ENCODE peak calls at places on chromosome 21, in seven cellular contexts. R is IMR-90, G is neuronal stem cell, Q is H9, C is H1, L is trophoblast cell, T is mesendoderm. B is an unnamed sample.

GRCh38 chr21:34700605-34701004 is 31.8 kb downstream of the CLIC6 start:
- DNase-seq in R (no peak), G (no peak), Q (no peak), C (no peak), L (peak), T (no peak), B (no peak)

GRCh38 chr21:32406405-32406804 is 6.1 kb upstream of the EVA1C start:
- DNase-seq in R (no peak), G (no peak), Q (no peak), C (no peak), L (no peak), T (no peak), B (no peak)

GRCh38 chr21:42405064-42406059 is 1.7 kb downstream of the UBASH3A start:
- DNase-seq in R (no peak), G (no peak), Q (no peak), C (no peak), L (no peak), T (no peak), B (no peak)

GRCh38 chr21:36861924-36862323 is 104.5 kb downstream of the HLCS start:
- DNase-seq in R (peak), G (no peak), Q (no peak), C (no peak), L (peak), T (no peak), B (no peak)

GRCh38 chr21:31132574-31133242 is 94.4 kb upstream of the KRTAP19-8 start:
- DNase-seq in R (peak), G (no peak), Q (no peak), C (no peak), L (no peak), T (no peak), B (peak)

GRCh38 chr21:32061755-32062154 is 188.9 kb downstream of the HUNK start:
- DNase-seq in R (no peak), G (no peak), Q (no peak), C (no peak), L (no peak), T (no peak), B (no peak)

GRCh38 chr21:43688906-43689305 is 29.5 kb downstream of the RRP1B start:
- DNase-seq in R (no peak), G (no peak), Q (no peak), C (no peak), L (no peak), T (no peak), B (no peak)

GRCh38 chr21:35219719-35220118 is 170.6 kb upstream of the RUNX1 start:
- DNase-seq in R (no peak), G (no peak), Q (no peak), C (no peak), L (no peak), T (no peak), B (no peak)

GRCh38 chr21:45543371-45543709 is 1.1 kb upstream of the SLC19A1 start:
- DNase-seq in R (no peak), G (no peak), Q (peak), C (no peak), L (no peak), T (no peak), B (no peak)

DNA sequence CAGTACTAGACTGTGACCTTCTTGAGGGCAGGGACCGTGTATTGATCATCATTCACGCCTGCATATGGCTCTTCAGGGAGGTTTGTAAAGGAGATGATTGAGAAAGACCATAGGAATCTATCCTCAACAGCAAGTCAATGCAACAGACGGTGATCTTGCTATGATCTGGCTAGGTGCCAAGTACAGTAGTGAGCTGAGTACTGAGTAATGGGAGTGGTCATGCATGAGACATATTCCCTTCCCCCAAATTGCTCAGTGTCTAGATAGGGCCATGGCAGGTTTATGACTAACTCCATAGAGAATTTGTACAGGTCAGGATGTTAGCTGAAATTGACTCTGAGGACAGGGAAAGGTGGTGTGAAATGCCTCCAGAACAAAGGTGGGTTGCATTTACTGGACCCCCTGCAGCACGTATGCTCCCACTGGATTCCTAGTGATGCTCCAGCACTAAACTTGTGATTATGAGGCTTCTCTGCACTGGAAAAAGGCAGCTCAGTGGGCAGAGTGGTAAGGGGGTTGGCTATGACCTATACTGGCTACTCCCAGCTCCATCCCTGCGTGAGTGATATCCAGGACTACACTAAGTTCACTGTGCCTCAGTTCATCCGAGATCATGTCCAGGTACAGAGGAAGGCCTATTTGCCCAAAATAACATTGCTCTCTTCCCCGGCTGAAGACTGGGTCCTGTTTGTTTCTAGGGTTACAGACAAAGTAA is 37.2 kb downstream of the KCNJ6 start:
- DNase-seq in R (peak), G (no peak), Q (no peak), C (no peak), L (peak), T (no peak), B (peak)
- H3K18ac ChIP-seq in R (no peak), G (peak), Q (no peak), C (no peak), L (no peak), T (no peak), B (no peak)

GRCh38 chr21:38880578-38880966 is 74.8 kb downstream of the ETS2 start:
- DNase-seq in R (no peak), G (no peak), Q (no peak), C (no peak), L (no peak), T (no peak), B (no peak)

GRCh38 chr21:38878394-38879179 is 72.9 kb downstream of the ETS2 start:
- DNase-seq in R (no peak), G (no peak), Q (no peak), C (no peak), L (no peak), T (no peak), B (no peak)

GRCh38 chr21:38881041-38881570 is 75.4 kb downstream of the ETS2 start:
- DNase-seq in R (no peak), G (no peak), Q (no peak), C (no peak), L (no peak), T (no peak), B (no peak)

GRCh38 chr21:38883142-38883541 is 77.4 kb downstream of the ETS2 start:
- DNase-seq in R (no peak), G (no peak), Q (no peak), C (no peak), L (no peak), T (no peak), B (no peak)

DNA sequence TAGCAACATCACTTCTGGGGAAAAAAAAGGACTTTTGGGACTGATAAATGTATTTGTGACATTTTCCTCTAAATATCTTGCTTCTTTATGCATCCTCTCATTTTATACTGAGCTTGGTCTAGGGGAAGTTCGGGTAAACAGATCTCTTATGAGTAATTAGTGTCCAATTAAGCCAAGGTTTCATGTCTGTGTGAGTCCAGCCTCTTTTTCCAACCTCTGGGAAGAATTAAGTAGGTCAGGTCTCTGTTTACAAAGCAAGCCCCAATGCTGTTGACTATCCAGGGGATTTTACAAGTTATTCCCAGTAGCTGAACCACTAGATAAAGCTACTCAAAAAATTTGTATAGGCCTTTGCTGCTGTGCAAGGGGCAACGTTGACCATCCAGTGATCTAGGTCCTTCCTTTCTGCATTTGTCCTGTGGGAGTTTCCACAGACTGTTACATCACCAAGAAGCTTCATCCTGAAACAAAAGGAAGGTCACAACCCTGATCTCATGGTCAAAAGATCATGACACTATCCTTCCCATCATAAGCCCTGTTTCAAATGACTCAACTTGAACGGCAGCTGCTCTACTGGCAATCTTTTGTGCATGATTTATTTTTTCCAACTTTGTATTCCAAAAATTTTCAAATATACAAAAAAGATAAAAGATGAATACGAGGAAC is 74.3 kb downstream of the ETS2 start:
- DNase-seq in R (no peak), G (no peak), Q (no peak), C (no peak), L (no peak), T (no peak), B (peak)
- H3K18ac ChIP-seq in R (no peak), G (no peak), Q (no peak), C (no peak), L (no peak), T (no peak), B (no peak)

GRCh38 chr21:27631471-27631870 is 664.6 kb upstream of the ADAMTS5 start:
- DNase-seq in R (peak), G (no peak), Q (no peak), C (no peak), L (peak), T (no peak), B (no peak)

GRCh38 chr21:27636671-27637070 is 669.8 kb upstream of the ADAMTS5 start:
- DNase-seq in R (no peak), G (no peak), Q (no peak), C (no peak), L (no peak), T (no peak), B (no peak)

GRCh38 chr21:27633631-27634030 is 666.7 kb upstream of the ADAMTS5 start:
- DNase-seq in R (no peak), G (no peak), Q (no peak), C (no peak), L (peak), T (no peak), B (no peak)
- H3K18ac ChIP-seq in R (peak), G (no peak), Q (no peak), C (no peak), L (no peak), T (no peak), B (no peak)

DNA sequence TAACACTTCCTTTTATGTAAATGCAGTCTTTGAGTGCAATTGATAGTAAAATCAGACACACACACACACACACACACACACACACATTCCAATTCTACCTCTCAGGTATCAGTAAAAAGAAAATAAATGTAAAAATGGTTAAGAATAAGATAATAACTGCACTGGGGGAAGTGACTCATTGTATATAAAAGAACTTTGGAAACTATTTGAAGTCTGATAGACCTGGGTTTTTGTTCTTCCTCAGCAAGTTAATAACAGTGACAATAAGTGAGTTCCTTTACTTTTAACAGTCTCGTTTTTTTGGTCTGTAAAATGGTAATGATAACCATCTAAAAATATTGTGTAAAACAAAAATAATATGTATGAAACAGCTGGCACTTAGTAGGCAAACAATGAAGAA is 1815.0 kb downstream of the MRPL39 start:
- DNase-seq in R (no peak), G (no peak), Q (no peak), C (no peak), L (no peak), T (no peak), B (no peak)
- H3K18ac ChIP-seq in R (no peak), G (no peak), Q (no peak), C (no peak), L (no peak), T (no peak), B (no peak)

DNA sequence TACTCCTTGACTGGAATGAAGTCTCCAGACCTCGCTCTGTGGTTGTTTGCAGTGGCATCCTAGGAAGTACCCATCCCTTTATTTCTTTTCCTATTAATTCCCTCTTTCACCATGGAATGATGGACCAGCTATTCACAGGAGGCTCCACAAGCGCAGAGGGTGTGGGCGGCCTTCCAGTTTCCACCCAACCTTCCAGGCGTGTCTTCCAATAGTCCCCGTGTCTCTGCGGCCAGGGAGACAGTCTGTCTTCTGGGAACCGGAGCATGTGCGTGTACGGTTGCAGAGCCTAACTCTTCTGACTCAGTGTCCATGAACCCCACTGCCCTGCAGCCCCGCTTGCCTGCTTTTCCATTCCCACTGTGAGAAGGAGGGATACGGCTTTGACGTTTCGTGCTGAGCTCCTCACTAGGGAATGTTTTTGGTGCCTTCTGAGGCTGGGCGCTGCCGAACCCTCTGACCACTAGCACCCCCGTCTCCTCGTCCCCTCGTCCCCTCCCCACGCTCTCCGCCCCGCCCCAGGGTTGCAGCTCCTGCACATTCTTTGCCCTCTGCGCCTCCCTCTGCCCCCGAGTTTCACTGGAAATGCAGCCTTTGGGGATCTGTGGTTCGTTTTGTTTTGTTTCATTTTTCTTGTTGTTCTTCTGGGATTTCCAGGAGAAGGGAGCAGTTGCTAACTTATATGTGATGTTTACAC is 26.3 kb upstream of the FAM3B start:
- DNase-seq in R (no peak), G (no peak), Q (no peak), C (no peak), L (no peak), T (no peak), B (no peak)
- H3K18ac ChIP-seq in R (no peak), G (peak), Q (no peak), C (no peak), L (no peak), T (no peak), B (no peak)

B was measured in mesenchymal stem cell.